ENCODE peak calls at places on chromosomes 12 and 14, in six cellular contexts. One of them, this sample, is unnamed.

GRCh38 chr12:91250273-91250672 is 67.7 kb upstream of the DCN start:
- DNase-seq in stimulated activated CD8-positive, alpha-beta memory T cell treated with anti-CD3 and anti-CD28 coated beads, Interleukin-7, amount 100 ng/mL, for 1 hour: no peak
- DNase-seq in adipocyte: peak
- DNase-seq in ELF-1: no peak
- DNase-seq in NCI-H1092 treated with DMSO at 0.1 percent for 48 hours: no peak
- DNase-seq in astrocyte of the cerebellum: no peak
- DNase-seq in this sample: peak

GRCh38 chr12:95131589-95132335 is 58.3 kb upstream of the NR2C1 start:
- DNase-seq in stimulated activated CD8-positive, alpha-beta memory T cell treated with anti-CD3 and anti-CD28 coated beads, Interleukin-7, amount 100 ng/mL, for 1 hour: no peak
- DNase-seq in adipocyte: peak
- DNase-seq in ELF-1: no peak
- DNase-seq in NCI-H1092 treated with DMSO at 0.1 percent for 48 hours: no peak
- DNase-seq in astrocyte of the cerebellum: no peak
- DNase-seq in this sample: no peak

GRCh38 chr14:80618751-80619329 is 322.7 kb downstream of the CEP128 start:
- DNase-seq in stimulated activated CD8-positive, alpha-beta memory T cell treated with anti-CD3 and anti-CD28 coated beads, Interleukin-7, amount 100 ng/mL, for 1 hour: no peak
- DNase-seq in adipocyte: peak
- DNase-seq in ELF-1: no peak
- DNase-seq in NCI-H1092 treated with DMSO at 0.1 percent for 48 hours: no peak
- DNase-seq in astrocyte of the cerebellum: no peak
- DNase-seq in this sample: no peak

GRCh38 chr12:71592841-71593240 is 70.8 kb downstream of the ZFC3H1 start:
- DNase-seq in stimulated activated CD8-positive, alpha-beta memory T cell treated with anti-CD3 and anti-CD28 coated beads, Interleukin-7, amount 100 ng/mL, for 1 hour: no peak
- DNase-seq in adipocyte: no peak
- DNase-seq in ELF-1: no peak
- DNase-seq in NCI-H1092 treated with DMSO at 0.1 percent for 48 hours: no peak
- DNase-seq in astrocyte of the cerebellum: no peak
- DNase-seq in this sample: no peak

GRCh38 chr12:128250091-128250490 is 16.9 kb upstream of the TMEM132C start:
- DNase-seq in stimulated activated CD8-positive, alpha-beta memory T cell treated with anti-CD3 and anti-CD28 coated beads, Interleukin-7, amount 100 ng/mL, for 1 hour: no peak
- DNase-seq in adipocyte: no peak
- DNase-seq in ELF-1: no peak
- DNase-seq in NCI-H1092 treated with DMSO at 0.1 percent for 48 hours: no peak
- DNase-seq in astrocyte of the cerebellum: no peak
- DNase-seq in this sample: no peak

GRCh38 chr12:88393017-88393767 is 187.1 kb downstream of the KITLG start:
- DNase-seq in stimulated activated CD8-positive, alpha-beta memory T cell treated with anti-CD3 and anti-CD28 coated beads, Interleukin-7, amount 100 ng/mL, for 1 hour: no peak
- DNase-seq in adipocyte: peak
- DNase-seq in ELF-1: peak
- DNase-seq in NCI-H1092 treated with DMSO at 0.1 percent for 48 hours: no peak
- DNase-seq in astrocyte of the cerebellum: no peak
- DNase-seq in this sample: no peak

GRCh38 chr12:53102883-53103807 is at the start of gene SOAT2:
- DNase-seq in stimulated activated CD8-positive, alpha-beta memory T cell treated with anti-CD3 and anti-CD28 coated beads, Interleukin-7, amount 100 ng/mL, for 1 hour: no peak
- DNase-seq in adipocyte: no peak
- DNase-seq in ELF-1: no peak
- DNase-seq in NCI-H1092 treated with DMSO at 0.1 percent for 48 hours: no peak
- DNase-seq in astrocyte of the cerebellum: no peak
- DNase-seq in this sample: no peak

GRCh38 chr14:89185919-89186849 is 230.8 kb downstream of the FOXN3 start:
- DNase-seq in stimulated activated CD8-positive, alpha-beta memory T cell treated with anti-CD3 and anti-CD28 coated beads, Interleukin-7, amount 100 ng/mL, for 1 hour: no peak
- DNase-seq in adipocyte: peak
- DNase-seq in ELF-1: peak
- DNase-seq in NCI-H1092 treated with DMSO at 0.1 percent for 48 hours: no peak
- DNase-seq in astrocyte of the cerebellum: no peak
- DNase-seq in this sample: peak

GRCh38 chr14:104155513-104155912 is 17.1 kb downstream of the KIF26A start:
- DNase-seq in stimulated activated CD8-positive, alpha-beta memory T cell treated with anti-CD3 and anti-CD28 coated beads, Interleukin-7, amount 100 ng/mL, for 1 hour: no peak
- DNase-seq in adipocyte: no peak
- DNase-seq in ELF-1: no peak
- DNase-seq in NCI-H1092 treated with DMSO at 0.1 percent for 48 hours: no peak
- DNase-seq in astrocyte of the cerebellum: no peak
- DNase-seq in this sample: no peak

GRCh38 chr14:34981743-34982420 is 910 bp upstream of the SRP54 start:
- DNase-seq in stimulated activated CD8-positive, alpha-beta memory T cell treated with anti-CD3 and anti-CD28 coated beads, Interleukin-7, amount 100 ng/mL, for 1 hour: peak
- DNase-seq in adipocyte: peak
- DNase-seq in ELF-1: no peak
- DNase-seq in NCI-H1092 treated with DMSO at 0.1 percent for 48 hours: no peak
- DNase-seq in astrocyte of the cerebellum: peak
- DNase-seq in this sample: no peak

GRCh38 chr14:68397827-68398226 is 395.0 kb downstream of the ZFP36L1 start:
- DNase-seq in stimulated activated CD8-positive, alpha-beta memory T cell treated with anti-CD3 and anti-CD28 coated beads, Interleukin-7, amount 100 ng/mL, for 1 hour: no peak
- DNase-seq in adipocyte: peak
- DNase-seq in ELF-1: peak
- DNase-seq in NCI-H1092 treated with DMSO at 0.1 percent for 48 hours: no peak
- DNase-seq in astrocyte of the cerebellum: no peak
- DNase-seq in this sample: no peak

This sample was measured in AG09309.